ENCODE peak calls at places on chromosomes 11 and 22, in seven cellular contexts. One of them, this sample, is unnamed.
A peak's percentile ranks its signal among the peaks of the same experiment; 100 is the strongest.

GRCh38 chr22:37775785-37776638 is 31.7 kb upstream of the GCAT start:
- DNase-seq in H4: no peak
- DNase-seq in kidney glomerular epithelial cell: no peak
- DNase-seq in activated CD8-positive, alpha-beta memory T cell treated with anti-CD3 and anti-CD28 coated beads, Interleukin-2, amount 50 U/mL, for 48 hours: no peak
- DNase-seq in effector CD8-positive, alpha-beta T cell: no peak
- DNase-seq in RWPE1: peak; percentile 60
- DNase-seq in non-pigmented ciliary epithelial cell: peak; percentile 44
- DNase-seq in this sample: no peak

GRCh38 chr11:88246680-88247079 is 71.4 kb upstream of the RAB38 start:
- DNase-seq in H4: no peak
- DNase-seq in kidney glomerular epithelial cell: peak; percentile 75
- DNase-seq in activated CD8-positive, alpha-beta memory T cell treated with anti-CD3 and anti-CD28 coated beads, Interleukin-2, amount 50 U/mL, for 48 hours: no peak
- DNase-seq in effector CD8-positive, alpha-beta T cell: no peak
- DNase-seq in RWPE1: peak; percentile 44
- DNase-seq in non-pigmented ciliary epithelial cell: peak; percentile 59
- DNase-seq in this sample: no peak

GRCh38 chr22:27045103-27045940 is 387.9 kb downstream of the MIAT start:
- DNase-seq in H4: peak; percentile 49
- DNase-seq in kidney glomerular epithelial cell: peak; percentile 59
- DNase-seq in activated CD8-positive, alpha-beta memory T cell treated with anti-CD3 and anti-CD28 coated beads, Interleukin-2, amount 50 U/mL, for 48 hours: no peak
- DNase-seq in effector CD8-positive, alpha-beta T cell: no peak
- DNase-seq in RWPE1: peak; percentile 34
- DNase-seq in non-pigmented ciliary epithelial cell: peak; percentile 20
- DNase-seq in this sample: no peak

GRCh38 chr11:9609002-9609759 is 35.7 kb downstream of the WEE1 start:
- DNase-seq in H4: no peak
- DNase-seq in kidney glomerular epithelial cell: no peak
- DNase-seq in activated CD8-positive, alpha-beta memory T cell treated with anti-CD3 and anti-CD28 coated beads, Interleukin-2, amount 50 U/mL, for 48 hours: peak; percentile 40
- DNase-seq in effector CD8-positive, alpha-beta T cell: no peak
- DNase-seq in RWPE1: no peak
- DNase-seq in non-pigmented ciliary epithelial cell: no peak
- DNase-seq in this sample: no peak

GRCh38 chr22:40423882-40424640 is 53.7 kb downstream of the SGSM3 start:
- DNase-seq in H4: no peak
- DNase-seq in kidney glomerular epithelial cell: no peak
- DNase-seq in activated CD8-positive, alpha-beta memory T cell treated with anti-CD3 and anti-CD28 coated beads, Interleukin-2, amount 50 U/mL, for 48 hours: no peak
- DNase-seq in effector CD8-positive, alpha-beta T cell: no peak
- DNase-seq in RWPE1: no peak
- DNase-seq in non-pigmented ciliary epithelial cell: no peak
- DNase-seq in this sample: no peak

GRCh38 chr11:2252018-2252417 is 18.4 kb downstream of the ASCL2 start:
- DNase-seq in H4: no peak
- DNase-seq in kidney glomerular epithelial cell: no peak
- DNase-seq in activated CD8-positive, alpha-beta memory T cell treated with anti-CD3 and anti-CD28 coated beads, Interleukin-2, amount 50 U/mL, for 48 hours: no peak
- DNase-seq in effector CD8-positive, alpha-beta T cell: no peak
- DNase-seq in RWPE1: no peak
- DNase-seq in non-pigmented ciliary epithelial cell: no peak
- DNase-seq in this sample: no peak

GRCh38 chr22:31075961-31076360 is 5.2 kb upstream of the SMTN start:
- DNase-seq in H4: no peak
- DNase-seq in kidney glomerular epithelial cell: no peak
- DNase-seq in activated CD8-positive, alpha-beta memory T cell treated with anti-CD3 and anti-CD28 coated beads, Interleukin-2, amount 50 U/mL, for 48 hours: no peak
- DNase-seq in effector CD8-positive, alpha-beta T cell: no peak
- DNase-seq in RWPE1: no peak
- DNase-seq in non-pigmented ciliary epithelial cell: no peak
- DNase-seq in this sample: no peak

GRCh38 chr11:102666331-102666957 is 39.1 kb downstream of the MMP27 start:
- DNase-seq in H4: peak; percentile 52
- DNase-seq in kidney glomerular epithelial cell: peak; percentile 50
- DNase-seq in activated CD8-positive, alpha-beta memory T cell treated with anti-CD3 and anti-CD28 coated beads, Interleukin-2, amount 50 U/mL, for 48 hours: no peak
- DNase-seq in effector CD8-positive, alpha-beta T cell: no peak
- DNase-seq in RWPE1: peak; percentile 53
- DNase-seq in non-pigmented ciliary epithelial cell: peak; percentile 11
- DNase-seq in this sample: peak; percentile 46

GRCh38 chr11:94112182-94112960 is 16.3 kb upstream of the PANX1 start:
- DNase-seq in H4: no peak
- DNase-seq in kidney glomerular epithelial cell: no peak
- DNase-seq in activated CD8-positive, alpha-beta memory T cell treated with anti-CD3 and anti-CD28 coated beads, Interleukin-2, amount 50 U/mL, for 48 hours: no peak
- DNase-seq in effector CD8-positive, alpha-beta T cell: no peak
- DNase-seq in RWPE1: peak; percentile 60
- DNase-seq in non-pigmented ciliary epithelial cell: no peak
- DNase-seq in this sample: no peak

GRCh38 chr22:39534591-39535301 is 2.2 kb upstream of the RPS19BP1 start:
- DNase-seq in H4: peak; percentile 50
- DNase-seq in kidney glomerular epithelial cell: peak; percentile 48
- DNase-seq in activated CD8-positive, alpha-beta memory T cell treated with anti-CD3 and anti-CD28 coated beads, Interleukin-2, amount 50 U/mL, for 48 hours: peak; percentile 97
- DNase-seq in effector CD8-positive, alpha-beta T cell: peak; percentile 76
- DNase-seq in RWPE1: peak; percentile 60
- DNase-seq in non-pigmented ciliary epithelial cell: no peak
- DNase-seq in this sample: peak; percentile 78

GRCh38 chr11:134727204-134727603 is 315.2 kb upstream of the B3GAT1 start:
- DNase-seq in H4: peak; percentile 55
- DNase-seq in kidney glomerular epithelial cell: no peak
- DNase-seq in activated CD8-positive, alpha-beta memory T cell treated with anti-CD3 and anti-CD28 coated beads, Interleukin-2, amount 50 U/mL, for 48 hours: no peak
- DNase-seq in effector CD8-positive, alpha-beta T cell: no peak
- DNase-seq in RWPE1: no peak
- DNase-seq in non-pigmented ciliary epithelial cell: no peak
- DNase-seq in this sample: no peak

GRCh38 chr11:66478823-66479740 is 1.2 kb upstream of the DPP3 start:
- DNase-seq in H4: peak; percentile 10
- DNase-seq in kidney glomerular epithelial cell: no peak
- DNase-seq in activated CD8-positive, alpha-beta memory T cell treated with anti-CD3 and anti-CD28 coated beads, Interleukin-2, amount 50 U/mL, for 48 hours: peak; percentile 66
- DNase-seq in effector CD8-positive, alpha-beta T cell: peak; percentile 16
- DNase-seq in RWPE1: peak; percentile 36
- DNase-seq in non-pigmented ciliary epithelial cell: no peak
- DNase-seq in this sample: peak; percentile 31

GRCh38 chr22:35430897-35431322 is 31.0 kb downstream of the MCM5 start:
- DNase-seq in H4: peak; percentile 70
- DNase-seq in kidney glomerular epithelial cell: peak; percentile 93
- DNase-seq in activated CD8-positive, alpha-beta memory T cell treated with anti-CD3 and anti-CD28 coated beads, Interleukin-2, amount 50 U/mL, for 48 hours: peak; percentile 90
- DNase-seq in effector CD8-positive, alpha-beta T cell: peak; percentile 41
- DNase-seq in RWPE1: peak; percentile 55
- DNase-seq in non-pigmented ciliary epithelial cell: peak; percentile 52
- DNase-seq in this sample: peak; percentile 57

GRCh38 chr22:43628253-43628649 is 183.9 kb downstream of the EFCAB6 start:
- DNase-seq in H4: no peak
- DNase-seq in kidney glomerular epithelial cell: no peak
- DNase-seq in activated CD8-positive, alpha-beta memory T cell treated with anti-CD3 and anti-CD28 coated beads, Interleukin-2, amount 50 U/mL, for 48 hours: no peak
- DNase-seq in effector CD8-positive, alpha-beta T cell: no peak
- DNase-seq in RWPE1: no peak
- DNase-seq in non-pigmented ciliary epithelial cell: no peak
- DNase-seq in this sample: no peak

GRCh38 chr11:65861533-65862183 is 1.4 kb downstream of the MUS81 start:
- DNase-seq in H4: no peak
- DNase-seq in kidney glomerular epithelial cell: no peak
- DNase-seq in activated CD8-positive, alpha-beta memory T cell treated with anti-CD3 and anti-CD28 coated beads, Interleukin-2, amount 50 U/mL, for 48 hours: peak; percentile 52
- DNase-seq in effector CD8-positive, alpha-beta T cell: no peak
- DNase-seq in RWPE1: no peak
- DNase-seq in non-pigmented ciliary epithelial cell: no peak
- DNase-seq in this sample: no peak

GRCh38 chr22:19464546-19464945 is 14.4 kb downstream of the UFD1 start:
- DNase-seq in H4: no peak
- DNase-seq in kidney glomerular epithelial cell: no peak
- DNase-seq in activated CD8-positive, alpha-beta memory T cell treated with anti-CD3 and anti-CD28 coated beads, Interleukin-2, amount 50 U/mL, for 48 hours: peak; percentile 15
- DNase-seq in effector CD8-positive, alpha-beta T cell: no peak
- DNase-seq in RWPE1: no peak
- DNase-seq in non-pigmented ciliary epithelial cell: no peak
- DNase-seq in this sample: no peak

GRCh38 chr11:44139565-44140313 is 44.3 kb downstream of the EXT2 start:
- DNase-seq in H4: no peak
- DNase-seq in kidney glomerular epithelial cell: no peak
- DNase-seq in activated CD8-positive, alpha-beta memory T cell treated with anti-CD3 and anti-CD28 coated beads, Interleukin-2, amount 50 U/mL, for 48 hours: no peak
- DNase-seq in effector CD8-positive, alpha-beta T cell: no peak
- DNase-seq in RWPE1: no peak
- DNase-seq in non-pigmented ciliary epithelial cell: no peak
- DNase-seq in this sample: no peak

GRCh38 chr11:119144825-119145476 is 3.9 kb upstream of the ABCG4 start:
- DNase-seq in H4: peak; percentile 64
- DNase-seq in kidney glomerular epithelial cell: peak; percentile 58
- DNase-seq in activated CD8-positive, alpha-beta memory T cell treated with anti-CD3 and anti-CD28 coated beads, Interleukin-2, amount 50 U/mL, for 48 hours: no peak
- DNase-seq in effector CD8-positive, alpha-beta T cell: no peak
- DNase-seq in RWPE1: peak; percentile 88
- DNase-seq in non-pigmented ciliary epithelial cell: peak; percentile 52
- DNase-seq in this sample: peak; percentile 63

GRCh38 chr11:116637766-116638165 is 135.0 kb downstream of the BUD13 start:
- DNase-seq in H4: no peak
- DNase-seq in kidney glomerular epithelial cell: no peak
- DNase-seq in activated CD8-positive, alpha-beta memory T cell treated with anti-CD3 and anti-CD28 coated beads, Interleukin-2, amount 50 U/mL, for 48 hours: peak; percentile 13
- DNase-seq in effector CD8-positive, alpha-beta T cell: no peak
- DNase-seq in RWPE1: no peak
- DNase-seq in non-pigmented ciliary epithelial cell: no peak
- DNase-seq in this sample: no peak

GRCh38 chr11:134055029-134055428 is 13.8 kb upstream of the JAM3 start:
- DNase-seq in H4: no peak
- DNase-seq in kidney glomerular epithelial cell: no peak
- DNase-seq in activated CD8-positive, alpha-beta memory T cell treated with anti-CD3 and anti-CD28 coated beads, Interleukin-2, amount 50 U/mL, for 48 hours: no peak
- DNase-seq in effector CD8-positive, alpha-beta T cell: no peak
- DNase-seq in RWPE1: no peak
- DNase-seq in non-pigmented ciliary epithelial cell: no peak
- DNase-seq in this sample: no peak

GRCh38 chr11:67293090-67293489 is 4.0 kb downstream of the ANKRD13D start:
- DNase-seq in H4: no peak
- DNase-seq in kidney glomerular epithelial cell: peak; percentile 50
- DNase-seq in activated CD8-positive, alpha-beta memory T cell treated with anti-CD3 and anti-CD28 coated beads, Interleukin-2, amount 50 U/mL, for 48 hours: no peak
- DNase-seq in effector CD8-positive, alpha-beta T cell: no peak
- DNase-seq in RWPE1: no peak
- DNase-seq in non-pigmented ciliary epithelial cell: peak; percentile 31
- DNase-seq in this sample: no peak